ENCODE peak calls at places on chromosomes 1 and 21, in four cellular contexts. K is suprapubic skin, J is ovary, D is RWPE2. B is an unnamed sample.

GRCh38 chr1:247448107-247448778 is 9.7 kb downstream of the OR2B11 start:
- DNase-seq in K (no peak), J (peak; percentile 78), D (no peak), B (peak; percentile 72)

GRCh38 chr1:224592636-224593579 is 23.2 kb upstream of the CNIH3 start:
- DNase-seq in K (no peak), J (no peak), D (no peak), B (no peak)

GRCh38 chr1:116941670-116942069 is 32.0 kb downstream of the PTGFRN start:
- DNase-seq in K (no peak), J (no peak), D (no peak), B (no peak)

GRCh38 chr21:46423546-46424061 is 35.1 kb upstream of the DIP2A start:
- DNase-seq in K (no peak), J (no peak), D (no peak), B (no peak)

GRCh38 chr1:9101510-9102146 is 27.3 kb downstream of the GPR157 start:
- DNase-seq in K (no peak), J (peak; percentile 70), D (no peak), B (no peak)

GRCh38 chr1:87084247-87084836 is 169.9 kb downstream of the HS2ST1 start:
- DNase-seq in K (no peak), J (no peak), D (no peak), B (no peak)

GRCh38 chr1:243507001-243507671 is 251.3 kb downstream of the SDCCAG8 start:
- DNase-seq in K (no peak), J (no peak), D (no peak), B (no peak)

GRCh38 chr1:178034676-178035075 is 59.2 kb upstream of the RASAL2 start:
- DNase-seq in K (no peak), J (no peak), D (no peak), B (no peak)

GRCh38 chr21:20783611-20784010 is 214.6 kb upstream of the NCAM2 start:
- DNase-seq in K (no peak), J (no peak), D (no peak), B (no peak)

GRCh38 chr21:43262427-43262826 is 93.6 kb downstream of the CRYAA start:
- DNase-seq in K (no peak), J (peak; percentile 38), D (peak; percentile 75), B (peak; percentile 62)

GRCh38 chr1:1923681-1924000 is 4.6 kb upstream of the TMEM52 start:
- DNase-seq in K (no peak), J (no peak), D (peak; percentile 60), B (no peak)

GRCh38 chr1:156931553-156931952 is 11.1 kb downstream of the LRRC71 start:
- DNase-seq in K (no peak), J (no peak), D (no peak), B (no peak)

GRCh38 chr1:221643404-221644175 is 98.3 kb downstream of the DUSP10 start:
- DNase-seq in K (no peak), J (no peak), D (no peak), B (no peak)

GRCh38 chr1:29827237-29827750 is 591.0 kb downstream of the PTPRU start:
- DNase-seq in K (no peak), J (no peak), D (no peak), B (no peak)

GRCh38 chr1:29829448-29830344 is 593.4 kb downstream of the PTPRU start:
- DNase-seq in K (no peak), J (no peak), D (no peak), B (no peak)

GRCh38 chr1:29828526-29829447 is 592.5 kb downstream of the PTPRU start:
- DNase-seq in K (no peak), J (no peak), D (no peak), B (no peak)

GRCh38 chr1:29826646-29827045 is 590.3 kb downstream of the PTPRU start:
- DNase-seq in K (no peak), J (no peak), D (no peak), B (no peak)

GRCh38 chr1:29827801-29828525 is 591.6 kb downstream of the PTPRU start:
- DNase-seq in K (no peak), J (no peak), D (no peak), B (no peak)
- H3K27ac ChIP-seq in K (no peak overlapping the region), J (no peak overlapping the region), D (no peak overlapping the region), B (no peak overlapping the region)

GRCh38 chr1:173383341-173383740 is 93.8 kb upstream of the PRDX6 start:
- DNase-seq in K (no peak), J (no peak), D (no peak), B (no peak)
- H3K27ac ChIP-seq in K (no peak overlapping the region), J (no peak overlapping the region), D (no peak overlapping the region), B (no peak overlapping the region)

DNA sequence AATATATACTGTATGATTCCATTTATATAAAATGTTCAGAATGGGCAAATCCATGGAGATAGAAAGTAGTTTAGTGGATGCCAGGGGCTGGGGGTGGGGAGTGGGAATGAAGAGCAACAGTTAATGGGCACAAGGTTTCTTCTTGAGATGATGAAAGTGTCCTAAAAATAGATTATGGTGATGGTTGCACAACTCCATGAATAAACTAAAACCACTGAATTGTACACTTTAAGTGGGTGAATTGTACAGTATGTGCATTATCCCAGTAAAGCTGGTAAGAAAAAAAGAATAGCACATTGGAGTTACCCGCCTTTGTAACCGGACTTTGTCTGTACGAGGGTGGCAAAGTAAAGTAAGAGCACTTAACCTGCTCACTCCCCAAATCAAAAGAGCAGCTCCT is 32.2 kb downstream of the ALDH9A1 start:
- DNase-seq in K (no peak), J (no peak), D (no peak), B (no peak)
- H3K27ac ChIP-seq in K (no peak overlapping the region), J (no peak overlapping the region), D (no peak overlapping the region), B (no peak overlapping the region)

GRCh38 chr1:211339631-211340041 is 13.0 kb downstream of the TRAF5 start:
- DNase-seq in K (peak; percentile 56), J (no peak), D (no peak), B (no peak)
- H3K27ac ChIP-seq in K (no peak overlapping the region), J (no peak overlapping the region), D (no peak overlapping the region), B (no peak overlapping the region)

DNA sequence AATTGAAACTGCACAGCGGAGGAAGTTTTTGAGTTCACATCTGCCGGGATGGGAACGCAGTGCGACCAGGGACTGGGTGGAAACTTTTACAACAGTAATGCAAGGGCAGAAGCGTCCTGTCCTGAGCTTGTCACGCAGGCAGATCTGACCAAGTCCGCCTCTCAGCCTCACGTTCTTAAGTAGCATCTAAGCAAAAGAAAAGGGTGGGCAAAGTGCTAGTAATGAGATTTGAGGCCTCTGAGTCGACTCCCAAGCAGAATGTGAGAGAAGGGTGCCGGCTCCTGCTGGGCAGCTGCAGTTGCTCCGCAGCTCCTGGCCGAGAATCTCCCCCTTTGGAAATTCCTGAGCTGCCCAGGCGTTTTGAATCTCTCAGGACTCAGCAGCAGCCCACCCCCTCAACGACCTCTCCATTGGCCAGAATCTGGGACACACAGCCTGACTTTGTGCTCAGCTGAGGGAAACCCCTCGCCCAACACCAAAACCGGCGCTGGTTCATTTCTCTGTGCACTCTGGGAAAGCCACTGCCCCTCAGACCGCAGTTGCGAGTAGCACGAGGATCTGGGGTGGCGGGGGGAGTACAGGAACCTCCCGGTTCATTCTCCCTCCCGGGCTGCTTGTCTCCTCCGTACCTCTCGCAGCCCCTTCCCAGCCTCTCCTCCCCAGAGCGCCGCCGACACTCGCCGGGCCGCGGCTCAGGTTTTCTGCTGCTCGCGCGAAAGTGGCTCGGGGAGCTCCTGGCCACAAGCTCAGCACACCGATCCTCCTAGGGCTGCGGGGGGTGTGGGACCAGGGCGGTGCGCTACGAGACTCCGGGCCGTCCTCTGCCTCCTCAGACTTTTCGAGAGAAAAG is 898 bp upstream of the S1PR1 start:
- DNase-seq in K (no peak), J (peak; percentile 53), D (peak; percentile 61), B (peak; percentile 71)
- H3K27ac ChIP-seq in K (peak overlapping the region; percentile 79), J (peak overlapping the region; percentile 16), D (peak overlapping the region; percentile 79), B (peak overlapping the region; percentile 64)